ENCODE peak calls at places on chromosomes 2 and 18, in four cellular contexts. W is ACHN; X is stimulated activated CD4-positive, alpha-beta T cell treated with anti-CD3 and anti-CD28 coated beads, Interleukin-1b, Interleukin-23, amount 100 ng/mL, for 48 hours; L is fibroblast of the conjunctiva. M is an unnamed sample.

GRCh38 chr18:25737710-25738251 is 352.6 kb downstream of the SS18 start:
- DNase-seq in X (no peak), L (peak), W (peak), M (no peak)

GRCh38 chr2:135167273-135167672 is 115.2 kb downstream of the RAB3GAP1 start:
- DNase-seq in X (no peak), W (no peak), L (no peak), M (no peak)

GRCh38 chr2:172098650-172099471 is 3.8 kb downstream of the DLX2 start:
- DNase-seq in X (no peak), W (peak), L (no peak), M (no peak)

GRCh38 chr18:22452226-22452668 is 34.5 kb upstream of the CTAGE1 start:
- DNase-seq in W (no peak), X (no peak), L (no peak), M (no peak)

GRCh38 chr2:20108655-20109396 is 57.4 kb upstream of the LAPTM4A start:
- DNase-seq in W (peak), X (no peak), L (no peak), M (no peak)

GRCh38 chr2:236335696-236336574 is 71.7 kb upstream of the ASB18 start:
- DNase-seq in W (no peak), X (no peak), L (no peak), M (no peak)

GRCh38 chr18:48408727-48409590 is at the start of gene ZBTB7C:
- DNase-seq in W (peak), L (no peak), X (no peak), M (no peak)

GRCh38 chr18:23311346-23312103 is 141.6 kb upstream of the RIOK3 start:
- DNase-seq in L (peak), W (no peak), X (no peak), M (no peak)

GRCh38 chr2:96342085-96342484 is 6.5 kb downstream of the NCAPH start:
- DNase-seq in L (peak), X (peak), W (peak), M (no peak)

GRCh38 chr18:70496749-70497294 is 208.0 kb downstream of the SOCS6 start:
- DNase-seq in X (no peak), L (no peak), W (no peak), M (no peak)

GRCh38 chr2:88615822-88616221 is 11.4 kb downstream of the EIF2AK3 start:
- DNase-seq in W (no peak), L (no peak), X (no peak), M (no peak)

GRCh38 chr2:65129276-65129612 is 662 bp downstream of the RAB1A start:
- DNase-seq in X (peak), W (no peak), L (no peak), M (no peak)

GRCh38 chr2:1990724-1991123 is 246.4 kb upstream of the PXDN start:
- DNase-seq in X (no peak), L (no peak), W (peak), M (peak)

GRCh38 chr2:207330912-207331311 is 165.2 kb upstream of the KLF7 start:
- DNase-seq in X (peak), W (peak), L (peak), M (no peak)

GRCh38 chr2:86290596-86291327 is 46.7 kb downstream of the REEP1 start:
- DNase-seq in L (no peak), W (no peak), X (no peak), M (no peak)

GRCh38 chr2:234308073-234308813 is 188.6 kb downstream of the ARL4C start:
- DNase-seq in W (no peak), X (no peak), L (no peak), M (no peak)

GRCh38 chr18:45657357-45658335 is 42.4 kb downstream of the SLC14A2 start:
- DNase-seq in L (no peak), W (no peak), X (no peak), M (no peak)

GRCh38 chr2:231957913-231958763 is 3.4 kb upstream of the DIS3L2 start:
- DNase-seq in W (no peak), L (no peak), X (no peak), M (no peak)

GRCh38 chr2:204608261-204608660 is 63.0 kb downstream of the PARD3B start:
- DNase-seq in W (no peak), X (no peak), L (no peak), M (no peak)

GRCh38 chr2:62340981-62341624 is 145.2 kb downstream of the B3GNT2 start:
- DNase-seq in L (no peak), W (peak), X (peak), M (no peak)

GRCh38 chr2:234335676-234336228 is 161.1 kb downstream of the ARL4C start:
- DNase-seq in W (peak), L (peak), X (peak), M (peak)

GRCh38 chr2:230737791-230738226 is 25.2 kb downstream of the CAB39 start:
- DNase-seq in W (no peak), L (no peak), X (no peak), M (no peak)

GRCh38 chr2:203484266-203485112 is 50.6 kb downstream of the RAPH1 start:
- DNase-seq in W (peak), L (peak), X (peak), M (no peak)

GRCh38 chr2:141767051-141767450 is 363.8 kb downstream of the LRP1B start:
- DNase-seq in W (peak), X (no peak), L (no peak), M (no peak)

GRCh38 chr2:226875438-226876225 is 39.8 kb downstream of the RHBDD1 start:
- DNase-seq in L (no peak), W (no peak), X (no peak), M (no peak)

GRCh38 chr2:171409436-171409971 is 24.3 kb downstream of the METTL8 start:
- DNase-seq in L (no peak), W (no peak), X (no peak), M (no peak)